ENCODE peak calls at places on chromosomes 1 and 21, in six cellular contexts. U is lower lobe of right lung, K is OCI-LY7, P is fibroblast of lung, J is prostate gland, T is SK-N-SH. F is an unnamed sample. For H3K36me3, the result is how much of the 10 kb centered on the place peaks cover.

GRCh38 chr1:230276401-230276800 is 149.7 kb downstream of the PGBD5 start:
- DNase-seq in T (no peak), J (no peak), P (no peak), K (no peak), U (peak), F (no peak)

GRCh38 chr1:118074101-118074500 is 110.9 kb downstream of the SPAG17 start:
- DNase-seq in K (no peak), U (no peak), T (no peak), J (no peak), P (peak), F (no peak)

GRCh38 chr1:4362314-4363044 is 291.9 kb upstream of the AJAP1 start:
- DNase-seq in J (no peak), P (no peak), K (no peak), T (no peak), U (no peak), F (no peak)

GRCh38 chr1:77536813-77537212 is 145.6 kb downstream of the ZZZ3 start:
- DNase-seq in U (no peak), J (no peak), P (peak), T (no peak), K (no peak), F (no peak)

GRCh38 chr21:37463083-37463780 is 96.7 kb downstream of the DYRK1A start:
- DNase-seq in J (no peak), U (no peak), T (peak), P (peak), K (peak), F (no peak)

GRCh38 chr1:37809942-37810341 is 1.9 kb upstream of the YRDC start:
- DNase-seq in J (no peak), U (no peak), P (no peak), T (no peak), K (no peak), F (no peak)

GRCh38 chr21:31409849-31410762 is 66.0 kb upstream of the TIAM1 start:
- DNase-seq in J (no peak), P (no peak), T (no peak), K (no peak), U (no peak), F (no peak)

GRCh38 chr1:241985787-241986186 is 13.1 kb downstream of the MAP1LC3C start:
- DNase-seq in J (no peak), U (no peak), T (peak), K (peak), P (peak), F (peak)

GRCh38 chr1:19597463-19598309 is 46.4 kb upstream of the NBL1 start:
- DNase-seq in T (no peak), U (no peak), P (peak), J (peak), K (no peak), F (no peak)

GRCh38 chr1:30650038-30650958 is 73.1 kb downstream of the MATN1 start:
- DNase-seq in K (no peak), U (no peak), P (no peak), J (no peak), T (peak), F (no peak)

GRCh38 chr1:153119491-153119971 is 6.2 kb upstream of the SPRR2F start:
- DNase-seq in T (no peak), J (no peak), U (no peak), P (no peak), K (no peak), F (no peak)

GRCh38 chr21:38811257-38811656 is 5.5 kb downstream of the ETS2 start:
- DNase-seq in U (no peak), K (no peak), T (no peak), J (no peak), P (peak), F (no peak)

GRCh38 chr1:180213401-180214177 is 16.5 kb upstream of the LHX4 start:
- DNase-seq in K (peak), U (no peak), T (no peak), J (no peak), P (peak), F (no peak)

GRCh38 chr1:16376971-16377370 is 9.9 kb downstream of the SZRD1 start:
- DNase-seq in K (no peak), T (no peak), U (no peak), P (no peak), J (no peak), F (no peak)

GRCh38 chr21:45764792-45765191 is 121.3 kb downstream of the PCBP3 start:
- DNase-seq in T (no peak), K (no peak), U (no peak), J (no peak), P (no peak), F (no peak)

GRCh38 chr1:188433428-188433827 is 1604.7 kb downstream of the PLA2G4A start:
- DNase-seq in J (no peak), K (no peak), U (no peak), P (peak), T (no peak), F (no peak)

GRCh38 chr21:31282095-31282709 is 61.9 kb downstream of the TIAM1 start:
- DNase-seq in T (no peak), K (no peak), J (no peak), U (no peak), P (peak), F (peak)

GRCh38 chr1:147496571-147496970 is 44.7 kb upstream of the BCL9 start:
- DNase-seq in K (peak), P (peak), U (no peak), J (no peak), T (peak), F (no peak)

GRCh38 chr1:23484253-23485001 is 448 bp upstream of the ASAP3 start:
- DNase-seq in U (peak), T (peak), K (peak), J (peak), P (peak), F (peak)

GRCh38 chr1:86741947-86742572 is 37.7 kb downstream of the SH3GLB1 start:
- DNase-seq in K (peak), P (no peak), T (peak), U (no peak), J (peak), F (no peak)

GRCh38 chr1:234555390-234556112 is 54.4 kb downstream of the IRF2BP2 start:
- DNase-seq in U (no peak), T (no peak), J (no peak), P (no peak), K (no peak), F (no peak)

GRCh38 chr1:41482001-41482765 is 2.3 kb downstream of the EDN2 start:
- DNase-seq in T (no peak), U (peak), K (no peak), J (peak), P (peak), F (peak)

GRCh38 chr1:27990920-27991537 is 31.3 kb downstream of the XKR8 start:
- DNase-seq in K (no peak), P (peak), J (no peak), U (no peak), T (no peak), F (no peak)

GRCh38 chr21:15293251-15293650 is 228.5 kb upstream of the NRIP1 start:
- DNase-seq in J (no peak), P (peak), K (no peak), U (no peak), T (no peak), F (no peak)

GRCh38 chr1:95171270-95172245 is 54.4 kb downstream of the TLCD4 start:
- DNase-seq in T (no peak), P (no peak), K (no peak), U (no peak), J (no peak), F (no peak)

GRCh38 chr1:211738096-211738708 is 62.8 kb upstream of the NEK2 start:
- DNase-seq in U (no peak), P (no peak), K (no peak), J (no peak), T (no peak), F (no peak)

GRCh38 chr1:18481190-18481920 is 625 bp downstream of the KLHDC7A start:
- DNase-seq in P (no peak), T (no peak), J (no peak), U (no peak), K (peak), F (peak)

GRCh38 chr21:27495836-27496235 is 528.9 kb upstream of the ADAMTS5 start:
- DNase-seq in T (no peak), K (no peak), U (no peak), P (no peak), J (no peak), F (no peak)

GRCh38 chr1:152036316-152037216 is at the start of gene S100A11:
- DNase-seq in K (no peak), P (peak), U (peak), J (peak), T (peak), F (peak)

GRCh38 chr1:31504001-31504400 is 72.3 kb upstream of the TINAGL1 start:
- DNase-seq in T (no peak), J (no peak), U (no peak), P (no peak), K (no peak), F (no peak)

GRCh38 chr1:235637756-235638155 is 11.8 kb downstream of the GNG4 start:
- DNase-seq in P (no peak), K (no peak), J (no peak), U (no peak), T (no peak), F (no peak)

GRCh38 chr1:188769181-188769580 is 1708.5 kb downstream of the BRINP3 start:
- DNase-seq in P (no peak), J (no peak), K (no peak), U (no peak), T (no peak), F (no peak)

GRCh38 chr1:8317647-8318360 is at the start of gene SLC45A1:
- DNase-seq in T (peak), U (peak), K (peak), J (peak), P (peak), F (peak)

GRCh38 chr1:204417231-204417997 is 5.8 kb upstream of the PPP1R15B start:
- DNase-seq in P (peak), J (peak), T (peak), K (no peak), U (peak), F (peak)

GRCh38 chr1:229035054-229035747 is 235.7 kb upstream of the RAB4A start:
- DNase-seq in U (no peak), T (no peak), J (no peak), K (peak), P (no peak), F (peak)

GRCh38 chr1:153752561-153753195 is 22.5 kb upstream of the SLC27A3 start:
- DNase-seq in U (no peak), T (no peak), J (no peak), P (peak), K (no peak), F (no peak)

GRCh38 chr1:27077968-27078367 is 65.3 kb upstream of the TENT5B start:
- DNase-seq in P (no peak), K (no peak), T (no peak), U (no peak), J (no peak), F (no peak)

GRCh38 chr1:223006794-223007193 is 136.3 kb downstream of the TLR5 start:
- DNase-seq in T (no peak), U (no peak), J (no peak), P (no peak), K (no peak), F (no peak)

GRCh38 chr1:21332691-21333449 is 42.6 kb upstream of the ECE1 start:
- DNase-seq in U (no peak), P (no peak), T (no peak), K (no peak), J (no peak), F (no peak)

GRCh38 chr1:21335088-21335678 is 44.9 kb upstream of the ECE1 start:
- DNase-seq in K (no peak), U (no peak), T (no peak), J (no peak), P (no peak), F (peak)

GRCh38 chr1:21333824-21334213 is 43.6 kb upstream of the ECE1 start:
- DNase-seq in K (no peak), P (no peak), U (no peak), J (no peak), T (no peak), F (no peak)

GRCh38 chr1:21335750-21336168 is 45.5 kb upstream of the ECE1 start:
- DNase-seq in J (no peak), T (peak), K (no peak), P (no peak), U (no peak), F (peak)

DNA sequence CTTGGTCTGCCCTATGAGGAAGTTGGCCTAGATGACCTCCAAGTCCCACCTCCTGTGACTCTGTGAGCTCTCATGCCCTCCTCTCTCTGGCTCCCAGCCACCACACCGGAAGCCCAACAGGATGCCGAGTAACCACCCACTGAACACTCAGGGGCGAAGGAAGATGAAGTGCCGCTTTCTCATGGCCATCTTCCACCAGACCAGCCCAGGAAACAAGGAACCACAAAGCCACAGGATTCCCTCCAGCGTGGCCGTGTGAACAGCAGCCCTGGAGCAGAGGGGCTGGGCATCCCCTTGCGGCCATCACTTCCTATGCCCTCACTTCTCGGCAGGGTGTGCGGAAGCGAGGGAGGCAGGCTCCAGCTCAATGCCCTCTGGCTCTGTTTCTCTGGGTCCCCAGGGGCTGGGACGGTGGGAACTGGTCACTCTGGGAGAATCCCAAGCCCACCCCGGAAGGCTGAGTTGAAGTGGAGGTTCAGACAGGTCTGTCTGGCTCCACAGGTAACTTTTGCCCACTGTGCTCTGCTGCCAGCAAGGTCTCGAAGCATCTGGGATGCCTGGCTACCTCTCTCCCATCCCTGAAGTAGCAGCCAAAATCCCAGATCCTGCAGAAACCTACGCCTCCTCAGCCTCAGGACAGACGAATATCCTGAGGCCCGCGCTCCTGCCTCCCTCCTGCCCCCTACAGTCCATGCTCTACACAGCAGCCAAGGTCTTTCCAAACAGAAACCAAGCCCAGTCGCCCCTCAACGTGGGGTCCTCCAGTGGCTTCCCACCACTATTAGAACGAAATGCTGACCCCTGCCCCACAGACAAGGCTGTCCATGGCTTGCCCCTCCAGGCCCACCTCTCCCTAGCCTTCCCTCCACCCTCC is 44.2 kb upstream of the ECE1 start:
- DNase-seq in K (peak), J (no peak), T (peak), U (peak), P (peak), F (peak)
- H3K36me3 ChIP-seq in K (under half), J (under half), T (under half), U (under half), P (under half), F (under half)

GRCh38 chr1:40232444-40232843 is 15.3 kb upstream of the TMCO2 start:
- DNase-seq in T (no peak), K (peak), U (no peak), P (no peak), J (no peak), F (no peak)
- H3K36me3 ChIP-seq in T (under half), K (half or more), U (half or more), P (under half), J (under half), F (under half)

GRCh38 chr1:10155087-10155712 is 55.2 kb upstream of the KIF1B start:
- DNase-seq in T (no peak), U (no peak), P (no peak), K (no peak), J (no peak), F (no peak)

GRCh38 chr1:10160173-10160572 is 50.2 kb upstream of the KIF1B start:
- DNase-seq in T (no peak), U (no peak), J (no peak), K (no peak), P (no peak), F (no peak)

GRCh38 chr1:10161541-10162290 is 48.7 kb upstream of the KIF1B start:
- DNase-seq in K (no peak), P (no peak), T (no peak), U (no peak), J (no peak), F (no peak)

DNA sequence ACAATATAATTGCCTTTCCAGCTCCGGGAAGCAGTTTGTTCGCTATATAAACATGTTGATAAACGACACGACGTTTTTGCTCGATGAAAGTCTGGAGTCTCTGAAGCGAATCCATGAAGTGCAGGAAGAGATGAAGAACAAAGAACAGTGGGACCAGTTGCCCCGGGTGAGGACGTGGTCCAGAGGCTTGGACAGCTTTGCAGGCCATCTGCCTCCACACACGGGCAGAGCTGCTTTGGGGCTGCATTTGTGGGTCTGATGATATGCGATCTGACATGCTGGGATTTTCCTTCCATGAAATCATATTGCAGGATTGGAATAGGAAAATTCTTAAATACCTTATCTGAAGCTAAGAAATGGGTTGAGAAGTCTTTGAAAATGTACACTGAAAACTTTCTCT is 49.2 kb upstream of the KIF1B start:
- DNase-seq in J (no peak), T (no peak), K (no peak), P (no peak), U (no peak), F (peak)
- H3K36me3 ChIP-seq in J (under half), T (under half), K (under half), P (under half), U (half or more), F (under half)

GRCh38 chr21:32604484-32604883 is 7.7 kb downstream of the CFAP298 start:
- DNase-seq in T (no peak), U (no peak), K (no peak), P (no peak), J (no peak), F (no peak)
- H3K36me3 ChIP-seq in T (half or more), U (half or more), K (half or more), P (under half), J (under half), F (half or more)

DNA sequence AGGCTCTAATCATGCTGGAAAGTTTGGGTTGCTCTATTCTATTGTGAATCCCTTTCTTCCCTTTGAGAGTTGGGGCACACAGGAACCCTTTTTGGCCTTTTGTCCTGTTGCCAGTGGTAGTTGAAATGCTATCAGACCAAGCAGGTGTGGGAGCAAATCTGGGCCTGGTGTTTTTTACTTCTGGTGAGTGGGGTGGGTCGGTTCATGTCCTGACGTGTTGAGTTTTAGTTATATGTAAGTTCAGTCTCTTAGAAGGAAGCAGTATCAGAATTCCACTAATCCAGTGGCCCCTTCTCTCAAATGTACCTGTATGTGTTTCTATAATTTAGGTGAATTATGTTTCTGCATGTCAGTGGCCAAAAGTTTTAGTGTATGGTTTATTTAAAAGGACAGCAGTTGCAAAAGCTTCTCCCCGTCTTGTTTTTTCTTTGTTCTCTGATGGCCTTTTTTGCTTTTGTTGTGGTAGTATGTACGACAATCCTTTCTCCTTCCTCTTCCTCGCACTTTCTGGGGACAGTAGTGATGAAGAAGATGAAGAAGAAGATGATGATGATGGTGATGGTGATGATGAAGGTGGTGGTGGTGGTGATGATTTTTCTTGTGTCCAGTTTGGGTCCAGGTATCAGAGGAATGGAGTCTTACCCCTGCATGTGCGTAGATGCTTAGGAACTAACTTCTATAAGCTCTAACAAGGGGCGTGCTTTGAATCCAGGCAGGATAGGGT is 74.2 kb downstream of the UBE4B start:
- DNase-seq in P (no peak), J (no peak), U (no peak), K (no peak), T (no peak), F (no peak)
- H3K36me3 ChIP-seq in P (under half), J (under half), U (half or more), K (half or more), T (under half), F (under half)

GRCh38 chr1:51732701-51733425 is 116.0 kb downstream of the OSBPL9 start:
- DNase-seq in K (no peak), J (no peak), U (no peak), T (no peak), P (no peak), F (no peak)

GRCh38 chr1:51728611-51729155 is 111.8 kb downstream of the OSBPL9 start:
- DNase-seq in U (no peak), J (no peak), T (peak), P (peak), K (peak), F (no peak)

GRCh38 chr1:51731998-51732397 is 115.1 kb downstream of the OSBPL9 start:
- DNase-seq in T (no peak), P (no peak), U (no peak), K (no peak), J (no peak), F (no peak)

GRCh38 chr1:51729156-51729823 is 112.4 kb downstream of the OSBPL9 start:
- DNase-seq in T (peak), U (peak), P (peak), K (peak), J (peak), F (peak)

GRCh38 chr1:51729824-51730284 is 113.0 kb downstream of the OSBPL9 start:
- DNase-seq in P (no peak), K (no peak), T (no peak), U (no peak), J (no peak), F (no peak)
- H3K36me3 ChIP-seq in P (under half), K (under half), T (under half), U (under half), J (under half), F (under half)